ENCODE peak calls at places on chromosomes 7 and 10, in eight cellular contexts. J is CD4-positive, alpha-beta memory T cell; K is NCI-H748 treated with DMSO at 0.1 percent for 48 hours; F is endodermal cell; Z is DMS 273 treated with DMSO at 0.1 percent for 48 hours; V is T47D; B is epithelial cell of esophagus; O is Calu3. E is an unnamed sample.

GRCh38 chr10:127612-128432 is 7.4 kb upstream of the ZMYND11 start:
- DNase-seq in J (peak; percentile 21), K (no peak), F (no peak), V (no peak), B (no peak), Z (no peak), O (no peak), E (peak; percentile 51)

GRCh38 chr10:97028832-97029178 is 157.0 kb downstream of the SLIT1 start:
- DNase-seq in V (no peak), Z (no peak), J (no peak), F (no peak), K (no peak), B (no peak), O (no peak), E (no peak)

GRCh38 chr7:39721919-39722597 is 98.7 kb downstream of the RALA start:
- DNase-seq in Z (no peak), O (no peak), F (no peak), V (no peak), K (no peak), J (no peak), B (no peak), E (no peak)

GRCh38 chr10:3948843-3949242 is 163.8 kb upstream of the KLF6 start:
- DNase-seq in Z (no peak), J (peak; percentile 83), B (peak; percentile 79), V (no peak), O (no peak), F (no peak), K (peak; percentile 71), E (no peak)

GRCh38 chr7:6536262-6536770 is 14.9 kb downstream of the GRID2IP start:
- DNase-seq in K (no peak), F (peak; percentile 72), B (no peak), V (no peak), Z (no peak), J (no peak), O (no peak), E (no peak)

GRCh38 chr10:71600856-71601255 is 118.7 kb downstream of the C10orf105 start:
- DNase-seq in B (peak; percentile 38), K (no peak), O (no peak), Z (no peak), F (no peak), V (no peak), J (no peak), E (no peak)

GRCh38 chr7:157904211-157904865 is 567.5 kb downstream of the DNAJB6 start:
- DNase-seq in O (no peak), Z (no peak), J (no peak), V (no peak), B (no peak), K (no peak), F (peak; percentile 44), E (no peak)

GRCh38 chr7:63900394-63901203 is 98.0 kb upstream of the ZNF722 start:
- DNase-seq in J (peak; percentile 79), B (peak; percentile 45), O (peak; percentile 67), V (peak; percentile 91), K (peak; percentile 72), Z (peak; percentile 91), F (no peak), E (peak; percentile 25)

GRCh38 chr7:51645707-51646298 is 329.2 kb upstream of the COBL start:
- DNase-seq in V (no peak), B (no peak), J (no peak), F (no peak), O (peak; percentile 21), K (no peak), Z (no peak), E (no peak)

GRCh38 chr7:30831227-30831626 is 60.0 kb downstream of the MINDY4 start:
- DNase-seq in O (no peak), V (no peak), F (no peak), Z (no peak), K (no peak), B (no peak), J (no peak), E (no peak)

E was measured in GM06990.